ENCODE peak calls at places on chromosomes 1 and 21, in six cellular contexts. L is hepatocyte; I is esophagus squamous epithelium; P is bronchial epithelial cell; M is heart right ventricle; Z is CD4-positive, CD25-positive, alpha-beta regulatory T cell. X is an unnamed sample.

GRCh38 chr1:227357229-227358078 is 39.2 kb upstream of the CDC42BPA start:
- DNase-seq in P (peak), Z (no peak), L (peak), I (no peak), M (peak), X (peak)

GRCh38 chr1:2789164-2789985 is 12.1 kb downstream of the TTC34 start:
- DNase-seq in L (no peak), M (no peak), Z (peak), P (no peak), I (no peak), X (no peak)

GRCh38 chr1:214520544-214521165 is 30.7 kb downstream of the PTPN14 start:
- DNase-seq in L (no peak), M (no peak), I (no peak), Z (no peak), P (no peak), X (no peak)

GRCh38 chr1:8974551-8974950 is 28.9 kb downstream of the CA6 start:
- DNase-seq in I (no peak), Z (no peak), P (no peak), M (no peak), L (no peak), X (no peak)

GRCh38 chr1:54403808-54404261 is 2.4 kb downstream of the SSBP3 start:
- DNase-seq in Z (peak), L (no peak), M (no peak), P (peak), I (no peak), X (no peak)

GRCh38 chr1:213484758-213485157 is 433.7 kb downstream of the RPS6KC1 start:
- DNase-seq in I (no peak), M (no peak), L (no peak), Z (no peak), P (no peak), X (no peak)

GRCh38 chr1:219220945-219221344 is 47.3 kb downstream of the LYPLAL1 start:
- DNase-seq in I (no peak), L (no peak), Z (no peak), P (no peak), M (no peak), X (no peak)

GRCh38 chr1:35120458-35121133 is 41.4 kb downstream of the ZMYM1 start:
- DNase-seq in P (no peak), I (no peak), L (no peak), Z (no peak), M (peak), X (peak)

GRCh38 chr1:94648225-94649007 is 106.9 kb upstream of the F3 start:
- DNase-seq in M (no peak), I (no peak), Z (no peak), P (peak), L (peak), X (no peak)

GRCh38 chr1:204647114-204647804 is 38.3 kb downstream of the LRRN2 start:
- DNase-seq in P (peak), L (peak), Z (peak), I (no peak), M (no peak), X (peak)

GRCh38 chr1:72397786-72398185 is 115.4 kb upstream of the NEGR1 start:
- DNase-seq in M (no peak), Z (no peak), L (no peak), I (no peak), P (no peak), X (no peak)

GRCh38 chr1:15328785-15329480 is 80.8 kb upstream of the EFHD2 start:
- DNase-seq in P (peak), Z (no peak), I (no peak), M (peak), L (peak), X (no peak)

GRCh38 chr1:228308628-228309547 is 97.7 kb downstream of the TRIM11 start:
- DNase-seq in I (no peak), Z (no peak), P (no peak), M (no peak), L (no peak), X (peak)

GRCh38 chr1:182616130-182617074 is 12.2 kb upstream of the RGS16 start:
- DNase-seq in I (no peak), M (peak), Z (peak), L (peak), P (peak), X (peak)

GRCh38 chr1:42529724-42530161 is 66.7 kb downstream of the CCDC30 start:
- DNase-seq in P (peak), Z (peak), L (no peak), I (no peak), M (no peak), X (no peak)

GRCh38 chr21:39904457-39904856 is 37.2 kb downstream of the PCP4 start:
- DNase-seq in Z (no peak), P (no peak), L (no peak), I (no peak), M (no peak), X (no peak)

GRCh38 chr1:90486134-90486824 is 230.8 kb downstream of the BARHL2 start:
- DNase-seq in Z (no peak), I (no peak), M (no peak), L (no peak), P (no peak), X (no peak)

GRCh38 chr1:199685369-199685768 is 342.1 kb upstream of the NR5A2 start:
- DNase-seq in I (no peak), M (no peak), L (peak), P (peak), Z (no peak), X (no peak)

GRCh38 chr1:55893155-55893554 is 678.0 kb upstream of the USP24 start:
- DNase-seq in M (no peak), P (peak), I (no peak), Z (peak), L (peak), X (peak)

GRCh38 chr1:15453773-15454172 is 2.8 kb upstream of the CELA2A start:
- DNase-seq in I (no peak), L (no peak), P (no peak), Z (no peak), M (no peak), X (no peak)

GRCh38 chr1:30908886-30909777 is 574 bp upstream of the SDC3 start:
- DNase-seq in I (no peak), P (no peak), L (no peak), M (peak), Z (no peak), X (peak)
- H3K4me3 ChIP-seq in I (peak), P (peak), L (peak), M (peak), Z (no peak), X (peak)

GRCh38 chr1:156896490-156897033 is 3.0 kb downstream of the PEAR1 start:
- DNase-seq in M (no peak), L (peak), Z (no peak), I (no peak), P (peak), X (peak)
- H3K4me3 ChIP-seq in M (peak), L (no peak), Z (no peak), I (no peak), P (no peak), X (no peak)

GRCh38 chr21:18245493-18245967 is 897 bp downstream of the CHODL start:
- DNase-seq in M (no peak), Z (no peak), P (no peak), L (peak), I (no peak), X (peak)
- H3K4me3 ChIP-seq in M (peak), Z (no peak), P (no peak), L (peak), I (no peak), X (peak)

GRCh38 chr1:167616521-167616920 is 13.5 kb upstream of the RCSD1 start:
- DNase-seq in M (no peak), P (no peak), I (no peak), Z (no peak), L (no peak), X (no peak)
- H3K4me3 ChIP-seq in M (no peak), P (no peak), I (no peak), Z (peak), L (no peak), X (no peak)

GRCh38 chr1:206593351-206593925 is 18.8 kb downstream of the EIF2D start:
- DNase-seq in L (no peak), I (no peak), Z (no peak), M (no peak), P (no peak), X (no peak)
- H3K4me3 ChIP-seq in L (no peak), I (no peak), Z (no peak), M (no peak), P (no peak), X (no peak)

DNA sequence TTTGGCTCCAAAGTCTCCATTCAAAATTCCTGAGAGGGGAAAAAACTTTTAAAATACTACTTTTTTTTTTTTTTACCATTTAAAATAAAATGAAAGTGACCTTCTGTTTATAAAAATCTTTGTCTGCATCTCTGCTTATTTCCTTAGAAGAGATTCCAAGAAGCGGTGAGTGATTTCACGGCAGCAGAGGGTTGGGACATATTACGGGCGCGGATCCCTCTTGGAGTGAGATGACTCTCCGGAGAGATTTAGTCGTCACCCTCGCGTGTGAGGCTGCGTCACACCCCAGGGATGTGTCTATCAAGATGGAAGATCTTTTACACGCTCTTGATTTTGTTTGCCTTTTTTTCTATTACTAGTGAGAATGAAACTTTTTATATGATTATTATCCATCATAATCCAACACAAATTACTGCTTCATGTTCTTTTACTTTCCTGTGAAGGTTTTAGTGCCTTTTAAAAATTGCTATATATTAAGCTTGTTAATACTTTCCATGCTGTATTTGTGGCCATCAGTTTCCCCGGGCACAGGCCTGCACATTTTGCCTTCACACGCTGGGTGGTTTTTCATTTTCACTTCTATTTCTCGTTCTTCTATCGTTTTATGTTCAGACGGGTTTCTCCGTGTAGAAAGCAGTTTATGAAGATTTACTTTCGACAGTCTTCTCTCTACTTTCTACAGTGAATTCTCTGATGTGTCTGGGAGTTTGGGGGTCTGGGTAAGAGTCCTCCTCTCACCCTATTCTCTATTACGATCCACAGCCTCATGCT is 9.7 kb downstream of the RUNX3 start:
- DNase-seq in M (no peak), P (no peak), Z (peak), L (no peak), I (no peak), X (no peak)
- H3K4me3 ChIP-seq in M (no peak), P (no peak), Z (peak), L (no peak), I (no peak), X (no peak)

GRCh38 chr1:33344896-33345295 is 24.0 kb upstream of the A3GALT2 start:
- DNase-seq in Z (no peak), M (no peak), L (no peak), P (no peak), I (no peak), X (no peak)
- H3K4me3 ChIP-seq in Z (no peak), M (no peak), L (no peak), P (no peak), I (no peak), X (no peak)

DNA sequence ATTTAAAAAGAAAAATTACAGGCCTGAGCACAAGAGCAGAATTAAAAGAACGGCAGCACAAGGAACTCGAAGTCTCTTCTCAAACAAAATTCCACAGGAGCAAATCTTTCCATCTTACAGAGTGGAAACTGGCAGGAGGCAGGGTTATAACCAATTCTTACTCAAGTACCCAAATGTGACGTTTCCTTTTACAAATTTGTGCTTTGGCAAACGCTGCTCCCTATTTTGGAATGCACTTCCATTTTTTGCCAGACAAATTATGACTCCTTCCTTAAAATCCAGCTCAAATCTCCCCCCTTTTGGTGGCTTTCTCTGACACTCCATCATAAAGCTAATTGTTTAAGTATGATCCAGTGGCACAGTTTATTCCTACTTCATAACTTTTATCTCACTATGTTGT is 7.8 kb downstream of the ERI3 start:
- DNase-seq in I (no peak), L (no peak), M (no peak), P (no peak), Z (no peak), X (no peak)
- H3K4me3 ChIP-seq in I (no peak), L (no peak), M (no peak), P (no peak), Z (no peak), X (no peak)

GRCh38 chr1:6450943-6451373 is 15.0 kb downstream of the TNFRSF25 start:
- DNase-seq in M (no peak), L (peak), I (no peak), Z (no peak), P (no peak), X (no peak)
- H3K4me3 ChIP-seq in M (no peak), L (no peak), I (no peak), Z (no peak), P (no peak), X (no peak)

GRCh38 chr21:44853601-44854390 is 19.7 kb downstream of the PTTG1IP start:
- DNase-seq in P (no peak), Z (no peak), L (no peak), M (no peak), I (no peak), X (peak)
- H3K4me3 ChIP-seq in P (no peak), Z (no peak), L (no peak), M (no peak), I (no peak), X (no peak)

X was measured in H7.